ENCODE peak calls at places on chromosomes 1 and 21, in seven cellular contexts. One of them, this sample, is unnamed.
A peak's percentile ranks its signal among the peaks of the same experiment; 100 is the strongest.

GRCh38 chr1:151514366-151514765 is 3.2 kb downstream of the CGN start:
- DNase-seq in GM23248: no peak
- DNase-seq in T-helper 1 cell: no peak
- DNase-seq in T-cell: no peak
- DNase-seq in foreskin fibroblast: no peak
- DNase-seq in NCI-H2107: no peak
- DNase-seq in sciatic nerve: no peak
- DNase-seq in this sample: no peak

GRCh38 chr1:230123280-230124186 is 56.5 kb downstream of the GALNT2 start:
- DNase-seq in sciatic nerve: no peak
- DNase-seq in foreskin fibroblast: no peak
- DNase-seq in GM23248: no peak
- DNase-seq in NCI-H2107: no peak
- DNase-seq in T-helper 1 cell: no peak
- DNase-seq in T-cell: no peak
- DNase-seq in this sample: peak; percentile 68

GRCh38 chr1:209443361-209443931 is 140.1 kb upstream of the CAMK1G start:
- DNase-seq in T-cell: no peak
- DNase-seq in sciatic nerve: no peak
- DNase-seq in NCI-H2107: no peak
- DNase-seq in foreskin fibroblast: no peak
- DNase-seq in GM23248: no peak
- DNase-seq in T-helper 1 cell: no peak
- DNase-seq in this sample: no peak

GRCh38 chr21:20377250-20377649 is 621.0 kb upstream of the NCAM2 start:
- DNase-seq in GM23248: no peak
- DNase-seq in sciatic nerve: no peak
- DNase-seq in foreskin fibroblast: no peak
- DNase-seq in T-cell: no peak
- DNase-seq in T-helper 1 cell: no peak
- DNase-seq in NCI-H2107: no peak
- DNase-seq in this sample: no peak

GRCh38 chr1:92299477-92300125 is 742 bp downstream of the RPAP2 start:
- DNase-seq in T-cell: no peak
- DNase-seq in NCI-H2107: no peak
- DNase-seq in T-helper 1 cell: no peak
- DNase-seq in sciatic nerve: no peak
- DNase-seq in foreskin fibroblast: no peak
- DNase-seq in GM23248: peak; percentile 18
- DNase-seq in this sample: peak; percentile 21

GRCh38 chr1:116990612-116991151 is 10.9 kb upstream of the CD101 start:
- DNase-seq in GM23248: peak; percentile 96
- DNase-seq in foreskin fibroblast: peak; percentile 56
- DNase-seq in sciatic nerve: peak; percentile 88
- DNase-seq in T-cell: no peak
- DNase-seq in T-helper 1 cell: no peak
- DNase-seq in NCI-H2107: no peak
- DNase-seq in this sample: peak; percentile 76

GRCh38 chr1:25932321-25932720 is 26.1 kb upstream of the STMN1 start:
- DNase-seq in foreskin fibroblast: no peak
- DNase-seq in sciatic nerve: no peak
- DNase-seq in T-cell: no peak
- DNase-seq in NCI-H2107: no peak
- DNase-seq in T-helper 1 cell: no peak
- DNase-seq in GM23248: no peak
- DNase-seq in this sample: no peak

GRCh38 chr21:43717166-43717853 is 1.6 kb upstream of the PDXK start:
- DNase-seq in sciatic nerve: no peak
- DNase-seq in T-cell: no peak
- DNase-seq in T-helper 1 cell: no peak
- DNase-seq in foreskin fibroblast: no peak
- DNase-seq in NCI-H2107: no peak
- DNase-seq in GM23248: no peak
- DNase-seq in this sample: no peak

GRCh38 chr1:208757846-208758245 is 513.7 kb upstream of the PLXNA2 start:
- DNase-seq in GM23248: peak; percentile 4
- DNase-seq in foreskin fibroblast: no peak
- DNase-seq in T-cell: no peak
- DNase-seq in sciatic nerve: no peak
- DNase-seq in T-helper 1 cell: no peak
- DNase-seq in NCI-H2107: no peak
- DNase-seq in this sample: no peak

GRCh38 chr1:75338974-75339483 is 204.8 kb downstream of the LHX8 start:
- DNase-seq in T-cell: no peak
- DNase-seq in NCI-H2107: no peak
- DNase-seq in foreskin fibroblast: no peak
- DNase-seq in sciatic nerve: no peak
- DNase-seq in GM23248: no peak
- DNase-seq in T-helper 1 cell: no peak
- DNase-seq in this sample: peak; percentile 44

GRCh38 chr1:185603158-185603557 is 131.0 kb upstream of the HMCN1 start:
- DNase-seq in T-cell: no peak
- DNase-seq in GM23248: no peak
- DNase-seq in NCI-H2107: no peak
- DNase-seq in foreskin fibroblast: no peak
- DNase-seq in sciatic nerve: no peak
- DNase-seq in T-helper 1 cell: no peak
- DNase-seq in this sample: no peak

GRCh38 chr1:151846686-151847227 is 6.8 kb downstream of the THEM5 start:
- DNase-seq in foreskin fibroblast: no peak
- DNase-seq in sciatic nerve: peak; percentile 41
- DNase-seq in NCI-H2107: no peak
- DNase-seq in T-cell: no peak
- DNase-seq in GM23248: no peak
- DNase-seq in T-helper 1 cell: no peak
- DNase-seq in this sample: no peak

GRCh38 chr1:29473167-29473855 is 237.0 kb downstream of the PTPRU start:
- DNase-seq in sciatic nerve: no peak
- DNase-seq in foreskin fibroblast: no peak
- DNase-seq in T-cell: no peak
- DNase-seq in NCI-H2107: no peak
- DNase-seq in T-helper 1 cell: no peak
- DNase-seq in GM23248: no peak
- DNase-seq in this sample: no peak

GRCh38 chr1:64811131-64811530 is 66.3 kb downstream of the RAVER2 start:
- DNase-seq in NCI-H2107: peak; percentile 11
- DNase-seq in T-helper 1 cell: no peak
- DNase-seq in GM23248: no peak
- DNase-seq in sciatic nerve: no peak
- DNase-seq in foreskin fibroblast: no peak
- DNase-seq in T-cell: no peak
- DNase-seq in this sample: no peak

GRCh38 chr21:45467221-45467779 is 62.3 kb downstream of the COL18A1 start:
- DNase-seq in GM23248: peak; percentile 12
- DNase-seq in T-helper 1 cell: no peak
- DNase-seq in T-cell: no peak
- DNase-seq in sciatic nerve: no peak
- DNase-seq in NCI-H2107: no peak
- DNase-seq in foreskin fibroblast: no peak
- DNase-seq in this sample: no peak

GRCh38 chr1:228405200-228405978 is 1.2 kb downstream of the TRIM11 start:
- DNase-seq in T-helper 1 cell: no peak
- DNase-seq in NCI-H2107: no peak
- DNase-seq in T-cell: no peak
- DNase-seq in GM23248: peak; percentile 49
- DNase-seq in foreskin fibroblast: no peak
- DNase-seq in sciatic nerve: no peak
- DNase-seq in this sample: no peak

GRCh38 chr1:151011154-151011850 is 3.1 kb downstream of the PRUNE1 start:
- DNase-seq in foreskin fibroblast: no peak
- DNase-seq in sciatic nerve: no peak
- DNase-seq in T-helper 1 cell: no peak
- DNase-seq in T-cell: no peak
- DNase-seq in NCI-H2107: no peak
- DNase-seq in GM23248: peak; percentile 42
- DNase-seq in this sample: no peak

GRCh38 chr1:9900142-9901043 is 9.7 kb downstream of the CTNNBIP1 start:
- DNase-seq in T-cell: no peak
- DNase-seq in sciatic nerve: peak; percentile 67
- DNase-seq in GM23248: no peak
- DNase-seq in T-helper 1 cell: no peak
- DNase-seq in NCI-H2107: no peak
- DNase-seq in foreskin fibroblast: no peak
- DNase-seq in this sample: no peak

GRCh38 chr1:167456500-167456899 is 61.8 kb downstream of the CD247 start:
- DNase-seq in NCI-H2107: no peak
- DNase-seq in foreskin fibroblast: no peak
- DNase-seq in GM23248: no peak
- DNase-seq in T-helper 1 cell: no peak
- DNase-seq in T-cell: no peak
- DNase-seq in sciatic nerve: no peak
- DNase-seq in this sample: no peak

GRCh38 chr1:39205102-39205780 is 746 bp downstream of the MACF1 start:
- DNase-seq in NCI-H2107: no peak
- DNase-seq in sciatic nerve: no peak
- DNase-seq in T-cell: peak; percentile 57
- DNase-seq in GM23248: peak; percentile 88
- DNase-seq in foreskin fibroblast: peak; percentile 83
- DNase-seq in T-helper 1 cell: no peak
- DNase-seq in this sample: peak; percentile 78

GRCh38 chr1:248622491-248623106 is 12.3 kb downstream of the OR2T11 start:
- DNase-seq in sciatic nerve: no peak
- DNase-seq in T-helper 1 cell: no peak
- DNase-seq in GM23248: peak; percentile 63
- DNase-seq in NCI-H2107: peak; percentile 12
- DNase-seq in foreskin fibroblast: no peak
- DNase-seq in T-cell: no peak
- DNase-seq in this sample: no peak

GRCh38 chr1:42523171-42523570 is 60.1 kb downstream of the CCDC30 start:
- DNase-seq in foreskin fibroblast: no peak
- DNase-seq in sciatic nerve: no peak
- DNase-seq in GM23248: no peak
- DNase-seq in T-helper 1 cell: no peak
- DNase-seq in T-cell: no peak
- DNase-seq in NCI-H2107: no peak
- DNase-seq in this sample: no peak

GRCh38 chr1:12542138-12542465 is 75.9 kb downstream of the DHRS3 start:
- DNase-seq in NCI-H2107: no peak
- DNase-seq in T-helper 1 cell: no peak
- DNase-seq in sciatic nerve: no peak
- DNase-seq in foreskin fibroblast: no peak
- DNase-seq in T-cell: no peak
- DNase-seq in GM23248: no peak
- DNase-seq in this sample: no peak

GRCh38 chr1:204093421-204093717 is 20.5 kb downstream of the SOX13 start:
- DNase-seq in T-cell: no peak
- DNase-seq in sciatic nerve: no peak
- DNase-seq in GM23248: no peak
- DNase-seq in T-helper 1 cell: no peak
- DNase-seq in NCI-H2107: no peak
- DNase-seq in foreskin fibroblast: no peak
- DNase-seq in this sample: no peak

GRCh38 chr1:72636636-72637035 is 354.3 kb upstream of the NEGR1 start:
- DNase-seq in GM23248: no peak
- DNase-seq in T-helper 1 cell: no peak
- DNase-seq in foreskin fibroblast: peak; percentile 16
- DNase-seq in NCI-H2107: no peak
- DNase-seq in T-cell: no peak
- DNase-seq in sciatic nerve: no peak
- DNase-seq in this sample: peak; percentile 12

GRCh38 chr1:108862698-108863477 is 6.0 kb upstream of the AKNAD1 start:
- DNase-seq in T-cell: no peak
- DNase-seq in foreskin fibroblast: no peak
- DNase-seq in T-helper 1 cell: no peak
- DNase-seq in NCI-H2107: no peak
- DNase-seq in sciatic nerve: no peak
- DNase-seq in GM23248: no peak
- DNase-seq in this sample: no peak

GRCh38 chr1:60746278-60746761 is 336.0 kb upstream of the NFIA start:
- DNase-seq in T-helper 1 cell: no peak
- DNase-seq in sciatic nerve: peak; percentile 58
- DNase-seq in foreskin fibroblast: no peak
- DNase-seq in T-cell: no peak
- DNase-seq in GM23248: no peak
- DNase-seq in NCI-H2107: no peak
- DNase-seq in this sample: no peak